ENCODE peak calls at places on chromosomes 16 and 17, in nine cellular contexts. R is progenitor cell of endocrine pancreas, I is cardiac muscle cell, F is WTC11, W is body of pancreas, J is GM03348, D is skeletal muscle cell, V is cardiac fibroblast, B is NCI-H1417. Q is an unnamed sample.

GRCh38 chr17:49965522-49965905 is 3.5 kb upstream of the DLX4 start:
- DNase-seq in R (no peak), I (no peak), F (peak), W (no peak), J (no peak), D (no peak), V (no peak), B (no peak), Q (no peak)

GRCh38 chr16:1845985-1846384 is 19.0 kb downstream of the FAHD1 start:
- DNase-seq in R (no peak), I (no peak), F (no peak), W (no peak), J (no peak), D (no peak), V (no peak), B (no peak), Q (no peak)

GRCh38 chr17:33809748-33810147 is 445.3 kb upstream of the CCL2 start:
- DNase-seq in R (no peak), I (no peak), F (no peak), W (peak), J (no peak), D (no peak), V (no peak), B (no peak), Q (no peak)

GRCh38 chr16:84115919-84116719 is 623 bp downstream of the MBTPS1 start:
- DNase-seq in R (no peak), I (peak), F (no peak), W (peak), J (no peak), D (no peak), V (peak), B (peak), Q (peak)

GRCh38 chr17:42325026-42325425 is 36.7 kb downstream of the STAT5A start:
- DNase-seq in R (no peak), I (no peak), F (no peak), W (no peak), J (peak), D (no peak), V (peak), B (no peak), Q (no peak)

GRCh38 chr17:75910699-75911098 is 6.0 kb upstream of the MRPL38 start:
- DNase-seq in R (no peak), I (peak), F (peak), W (no peak), J (no peak), D (no peak), V (no peak), B (peak), Q (no peak)

GRCh38 chr17:33667052-33667509 is 374.0 kb upstream of the ASIC2 start:
- DNase-seq in R (no peak), I (no peak), F (no peak), W (no peak), J (no peak), D (no peak), V (no peak), B (no peak), Q (no peak)

GRCh38 chr16:27853101-27853500 is 210.4 kb downstream of the GSG1L start:
- DNase-seq in R (no peak), I (peak), F (no peak), W (no peak), J (no peak), D (no peak), V (no peak), B (no peak), Q (no peak)

GRCh38 chr17:81459864-81460263 is 52.7 kb downstream of the ACTG1 start:
- DNase-seq in R (no peak), I (no peak), F (no peak), W (no peak), J (no peak), D (no peak), V (no peak), B (no peak), Q (no peak)

GRCh38 chr17:76556759-76557367 is 17.0 kb downstream of the PRCD start:
- DNase-seq in R (no peak), I (no peak), F (no peak), W (no peak), J (peak), D (no peak), V (peak), B (no peak), Q (no peak)

Q was measured in mucosa of gallbladder.